ENCODE peak calls at places on chromosomes 16 and 17, in nine cellular contexts. Z is NCI-H187, X is left cardiac atrium, I is EL, U is hippocampal formation, J is fibroblast of gingiva, V is nucleus accumbens, G is Peyer's patch, C is fibroblast of the conjunctiva. K is an unnamed sample.

GRCh38 chr16:28951410-28951943 is 740 bp downstream of the NFATC2IP start:
- DNase-seq in U (no peak), G (peak; percentile 82), J (no peak), I (peak; percentile 21), Z (no peak), C (no peak), V (no peak), X (no peak), K (no peak)

GRCh38 chr17:48025904-48026502 is 11.6 kb downstream of the COPZ2 start:
- DNase-seq in I (peak; percentile 61), G (no peak), C (no peak), Z (no peak), J (no peak), V (no peak), U (no peak), X (no peak), K (peak; percentile 12)

GRCh38 chr17:19508327-19508867 is 25.3 kb upstream of the SLC47A1 start:
- DNase-seq in C (no peak), Z (no peak), V (no peak), U (no peak), G (no peak), X (peak; percentile 47), I (no peak), J (no peak), K (no peak)

GRCh38 chr17:38885728-38886642 is 16.1 kb downstream of the LASP1 start:
- DNase-seq in J (no peak), Z (no peak), X (no peak), G (no peak), C (no peak), I (no peak), U (peak; percentile 73), V (peak; percentile 46), K (no peak)

GRCh38 chr17:61201211-61201610 is 198.4 kb upstream of the TBX2 start:
- DNase-seq in Z (no peak), C (peak; percentile 34), J (peak; percentile 96), G (no peak), V (no peak), X (no peak), I (peak; percentile 97), U (no peak), K (no peak)

GRCh38 chr16:70738083-70738977 is 52.5 kb upstream of the MTSS2 start:
- DNase-seq in U (no peak), X (peak; percentile 59), G (no peak), V (no peak), J (peak; percentile 95), Z (no peak), I (peak; percentile 76), C (peak; percentile 84), K (peak; percentile 58)

GRCh38 chr16:27401768-27402568 is at the start of gene IL21R:
- DNase-seq in G (peak; percentile 64), J (no peak), U (no peak), X (peak; percentile 78), V (no peak), C (no peak), Z (no peak), I (peak; percentile 57), K (no peak)

GRCh38 chr16:11140867-11141266 is 115.1 kb downstream of the SOCS1 start:
- DNase-seq in I (no peak), V (no peak), Z (no peak), U (no peak), G (no peak), X (no peak), C (no peak), J (no peak), K (no peak)

GRCh38 chr16:55039511-55039910 is 108.8 kb downstream of the IRX5 start:
- DNase-seq in J (no peak), Z (no peak), C (no peak), I (no peak), G (no peak), V (no peak), X (no peak), U (no peak), K (no peak)

GRCh38 chr16:87806608-87807546 is 41.1 kb upstream of the KLHDC4 start:
- DNase-seq in C (peak; percentile 90), U (peak; percentile 15), V (peak; percentile 40), I (peak; percentile 91), Z (peak; percentile 44), X (peak; percentile 64), J (peak; percentile 82), G (peak; percentile 75), K (peak; percentile 66)

GRCh38 chr16:47853635-47854034 is 302.2 kb downstream of the ABCC12 start:
- DNase-seq in Z (no peak), G (no peak), V (no peak), X (no peak), C (no peak), J (no peak), I (no peak), U (no peak), K (no peak)

GRCh38 chr17:3944485-3945388 is 19.5 kb downstream of the ATP2A3 start:
- DNase-seq in I (peak; percentile 71), J (peak; percentile 44), C (peak; percentile 40), V (no peak), G (peak; percentile 66), Z (no peak), U (no peak), X (peak; percentile 76), K (peak; percentile 63)

GRCh38 chr17:40501499-40501911 is at the start of gene TNS4:
- DNase-seq in G (peak; percentile 80), I (no peak), J (no peak), C (no peak), U (no peak), V (no peak), Z (no peak), X (peak; percentile 7), K (no peak)

GRCh38 chr16:11232852-11233726 is 22.9 kb downstream of the SOCS1 start:
- DNase-seq in G (peak; percentile 68), V (no peak), Z (no peak), I (no peak), U (peak; percentile 1), J (no peak), C (no peak), X (peak; percentile 61), K (no peak)

GRCh38 chr17:885971-886571 is 93.5 kb downstream of the NXN start:
- DNase-seq in U (no peak), I (no peak), V (no peak), C (peak; percentile 60), G (no peak), Z (no peak), J (no peak), X (peak; percentile 82), K (no peak)

GRCh38 chr16:3027488-3027795 is 3.6 kb downstream of the THOC6 start:
- DNase-seq in I (no peak), C (no peak), U (no peak), X (no peak), Z (no peak), V (no peak), G (no peak), J (no peak), K (no peak)

GRCh38 chr16:84179612-84180320 is 7.1 kb downstream of the TAF1C start:
- DNase-seq in I (no peak), J (no peak), V (no peak), G (no peak), U (no peak), Z (no peak), X (no peak), C (no peak), K (no peak)

GRCh38 chr16:50696575-50697420 is 3.4 kb downstream of the NOD2 start:
- DNase-seq in X (peak; percentile 86), U (no peak), I (peak; percentile 75), Z (no peak), J (peak; percentile 21), C (no peak), G (peak; percentile 79), V (no peak), K (no peak)

GRCh38 chr16:54277845-54278703 is 8.5 kb downstream of the IRX3 start:
- DNase-seq in V (no peak), J (no peak), C (no peak), U (peak; percentile 17), G (no peak), Z (no peak), I (no peak), X (no peak), K (no peak)

GRCh38 chr17:67994827-67995567 is 1.3 kb downstream of the C17orf58 start:
- DNase-seq in V (no peak), Z (no peak), X (no peak), C (peak; percentile 64), J (peak; percentile 84), U (peak; percentile 39), G (no peak), I (peak; percentile 83), K (peak; percentile 98)

GRCh38 chr16:1990336-1991134 is 765 bp downstream of the SYNGR3 start:
- DNase-seq in C (no peak), Z (no peak), J (no peak), X (no peak), U (no peak), G (no peak), I (no peak), V (no peak), K (no peak)

GRCh38 chr17:61511480-61512182 is 59.4 kb downstream of the TBX4 start:
- DNase-seq in U (no peak), G (no peak), I (peak; percentile 20), C (no peak), J (no peak), X (no peak), V (no peak), Z (no peak), K (no peak)

GRCh38 chr17:46853896-46854444 is 2.6 kb downstream of the WNT9B start:
- DNase-seq in C (no peak), Z (no peak), J (no peak), G (peak; percentile 0), X (no peak), I (peak; percentile 42), U (no peak), V (no peak), K (no peak)

GRCh38 chr16:65621640-65622039 is 499.8 kb upstream of the CDH11 start:
- DNase-seq in X (peak; percentile 26), C (no peak), J (no peak), Z (no peak), V (no peak), I (no peak), G (no peak), U (no peak), K (no peak)

GRCh38 chr16:65684230-65684629 is 562.4 kb upstream of the CDH11 start:
- DNase-seq in I (no peak), X (no peak), J (no peak), V (no peak), U (no peak), Z (no peak), G (no peak), C (no peak), K (no peak)

GRCh38 chr17:37177234-37177633 is 198.6 kb upstream of the C17orf78 start:
- DNase-seq in J (no peak), X (no peak), U (peak; percentile 60), V (no peak), C (no peak), G (no peak), I (no peak), Z (peak; percentile 5), K (no peak)

GRCh38 chr17:42438600-42439567 is 15.8 kb upstream of the CAVIN1 start:
- DNase-seq in X (no peak), Z (no peak), I (no peak), V (no peak), U (no peak), J (no peak), G (peak; percentile 53), C (no peak), K (peak; percentile 40)

GRCh38 chr16:51048544-51048943 is 102.5 kb downstream of the SALL1 start:
- DNase-seq in G (no peak), V (no peak), I (peak; percentile 18), Z (no peak), J (no peak), U (no peak), C (no peak), X (no peak), K (no peak)

GRCh38 chr16:56848056-56848936 is 16.7 kb upstream of the SLC12A3 start:
- DNase-seq in U (no peak), X (peak; percentile 54), G (no peak), C (no peak), J (peak; percentile 68), I (peak; percentile 86), Z (no peak), V (no peak), K (peak; percentile 73)

GRCh38 chr17:78258323-78259229 is 27.1 kb downstream of the TMEM235 start:
- DNase-seq in G (no peak), V (no peak), I (no peak), X (peak; percentile 82), U (no peak), J (no peak), C (no peak), Z (no peak), K (peak; percentile 72)

GRCh38 chr16:22728167-22728836 is 85.7 kb upstream of the HS3ST2 start:
- DNase-seq in G (no peak), J (no peak), C (no peak), X (no peak), V (no peak), I (no peak), Z (no peak), U (no peak), K (peak; percentile 26)